ENCODE peak calls at places on chromosomes 12 and 14, in nine cellular contexts. O is HFFc6; M is activated CD4-positive, alpha-beta T cell treated with anti-CD3 and anti-CD28 coated beads, Interleukin-2, amount 50 U/mL, for 1 hour; K is stimulated activated CD4-positive, alpha-beta T cell treated with anti-CD3 and anti-CD28 coated beads, Interleukin-4, amount 100 ng/mL, for 24 hours; U is NCI-H1105; B is BE2C; J is T follicular helper cell; F is AG04449; W is HuH-7. D is an unnamed sample.

GRCh38 chr12:114848661-114849060 is 164.7 kb upstream of the TBX3 start:
- DNase-seq in F (peak; percentile 84), W (no peak), O (peak; percentile 35), J (no peak), B (no peak), U (no peak), K (no peak), M (no peak), D (no peak)

GRCh38 chr12:124392991-124393790 is 98.3 kb downstream of the RFLNA start:
- DNase-seq in W (no peak), K (no peak), M (no peak), U (peak; percentile 7), J (no peak), F (no peak), O (peak; percentile 62), B (peak; percentile 98), D (no peak)

GRCh38 chr14:21097616-21098133 is 780 bp downstream of the ZNF219 start:
- DNase-seq in B (no peak), K (no peak), W (peak; percentile 23), J (no peak), M (no peak), U (peak; percentile 40), F (no peak), O (no peak), D (peak; percentile 22)

GRCh38 chr14:81831128-81831815 is 297.6 kb upstream of the SEL1L start:
- DNase-seq in J (no peak), W (peak; percentile 37), K (no peak), M (no peak), B (no peak), U (no peak), F (no peak), O (no peak), D (no peak)

GRCh38 chr14:97250925-97251324 is 453.7 kb downstream of the VRK1 start:
- DNase-seq in B (no peak), F (no peak), O (no peak), M (no peak), W (no peak), U (no peak), K (no peak), J (no peak), D (no peak)

GRCh38 chr12:21026302-21026701 is 104.7 kb upstream of the SLCO1B1 start:
- DNase-seq in O (no peak), U (peak; percentile 9), J (no peak), W (no peak), K (no peak), M (no peak), B (no peak), F (no peak), D (no peak)

GRCh38 chr12:65634626-65635331 is 189.5 kb upstream of the HMGA2 start:
- DNase-seq in F (peak; percentile 53), U (no peak), W (no peak), O (peak; percentile 76), J (no peak), B (no peak), M (no peak), K (no peak), D (no peak)

GRCh38 chr12:4107436-4107878 is 166.1 kb upstream of the CCND2 start:
- DNase-seq in K (peak; percentile 83), O (peak; percentile 50), M (peak; percentile 55), J (peak; percentile 59), U (no peak), F (no peak), W (peak; percentile 48), B (no peak), D (peak; percentile 80)

GRCh38 chr12:121590476-121591143 is 9.8 kb upstream of the KDM2B start:
- DNase-seq in F (no peak), J (peak; percentile 49), K (peak; percentile 67), M (peak; percentile 50), W (no peak), B (no peak), U (no peak), O (peak; percentile 62), D (peak; percentile 58)

D was measured in stimulated activated naive CD4-positive, alpha-beta T cell.